ENCODE peak calls at places on chromosomes 3 and 15, in eight cellular contexts. H is sigmoid colon, B is progenitor cell of endocrine pancreas, Y is body of pancreas, W is neural progenitor cell, J is breast epithelium, X is coronary artery, A is endothelial cell. E is an unnamed sample.

GRCh38 chr15:82810061-82810862 is 834 bp downstream of the WHAMM start:
- DNase-seq in J (no peak), Y (peak), A (peak), B (peak), X (no peak), W (peak), H (peak), E (peak)

GRCh38 chr3:14947105-14947885 is at the start of gene NR2C2:
- DNase-seq in X (peak), W (peak), A (peak), H (peak), J (peak), B (peak), Y (peak), E (peak)

GRCh38 chr3:146747928-146748327 is 142.8 kb upstream of the PLSCR5 start:
- DNase-seq in X (no peak), H (no peak), B (no peak), J (no peak), W (no peak), A (no peak), Y (no peak), E (no peak)

GRCh38 chr3:188776447-188776846 is 395.3 kb upstream of the TPRG1 start:
- DNase-seq in Y (no peak), H (no peak), W (peak), J (no peak), X (no peak), A (no peak), B (no peak), E (no peak)

GRCh38 chr15:91032919-91033803 is 10.8 kb upstream of the VPS33B start:
- DNase-seq in X (no peak), J (peak), Y (peak), W (peak), H (no peak), B (peak), A (peak), E (peak)

GRCh38 chr3:197028711-197029510 is 706 bp downstream of the MELTF start:
- DNase-seq in B (no peak), X (no peak), Y (no peak), H (no peak), A (no peak), W (peak), J (no peak), E (peak)

GRCh38 chr15:101135532-101136166 is 116.2 kb downstream of the CHSY1 start:
- DNase-seq in J (no peak), A (no peak), H (no peak), B (no peak), X (no peak), Y (no peak), W (no peak), E (no peak)

GRCh38 chr3:102206506-102207145 is 228.2 kb upstream of the ZPLD1 start:
- DNase-seq in B (no peak), W (no peak), H (peak), Y (peak), J (no peak), A (no peak), X (no peak), E (no peak)

GRCh38 chr3:188170461-188171459 is 16.8 kb downstream of the LPP start:
- DNase-seq in B (no peak), X (no peak), J (no peak), Y (no peak), W (no peak), A (no peak), H (no peak), E (no peak)

GRCh38 chr3:177162742-177163141 is 34.5 kb downstream of the TBL1XR1 start:
- DNase-seq in X (no peak), A (no peak), W (no peak), H (no peak), Y (no peak), J (no peak), B (no peak), E (no peak)

GRCh38 chr15:66212471-66212870 is 41.1 kb downstream of the MEGF11 start:
- DNase-seq in B (no peak), A (no peak), H (peak), Y (no peak), W (no peak), J (no peak), X (no peak), E (no peak)

GRCh38 chr15:100869151-100869999 is 10.3 kb upstream of the ALDH1A3 start:
- DNase-seq in B (no peak), H (no peak), W (peak), J (no peak), X (no peak), Y (no peak), A (peak), E (peak)

GRCh38 chr15:60800729-60801072 is 321.8 kb upstream of the ICE2 start:
- DNase-seq in X (no peak), H (no peak), W (no peak), B (no peak), J (no peak), Y (no peak), A (no peak), E (no peak)

GRCh38 chr3:8938021-8938420 is 25.3 kb downstream of the RAD18 start:
- DNase-seq in X (no peak), B (no peak), J (no peak), A (no peak), H (no peak), W (peak), Y (no peak), E (no peak)

GRCh38 chr3:38314767-38315487 is 31.7 kb upstream of the XYLB start:
- DNase-seq in H (no peak), J (no peak), W (peak), X (no peak), Y (no peak), A (no peak), B (no peak), E (no peak)

GRCh38 chr3:126959921-126960603 is 22.9 kb upstream of the PLXNA1 start:
- DNase-seq in X (no peak), H (peak), W (peak), Y (no peak), B (no peak), J (peak), A (peak), E (peak)

GRCh38 chr3:85790445-85791030 is 831.7 kb downstream of the CADM2 start:
- DNase-seq in X (no peak), A (no peak), B (no peak), J (no peak), Y (peak), H (no peak), W (peak), E (peak)

GRCh38 chr3:98977520-98977919 is 76.0 kb upstream of the DCBLD2 start:
- DNase-seq in B (no peak), X (no peak), J (no peak), Y (no peak), H (no peak), W (no peak), A (no peak), E (no peak)

GRCh38 chr3:16311960-16312451 is 47.0 kb downstream of the OXNAD1 start:
- DNase-seq in W (no peak), H (no peak), A (no peak), J (no peak), X (no peak), Y (no peak), B (no peak), E (no peak)

GRCh38 chr3:171183042-171183441 is 156.5 kb upstream of the SLC2A2 start:
- DNase-seq in B (no peak), Y (peak), X (no peak), W (no peak), H (no peak), A (peak), J (no peak), E (no peak)

GRCh38 chr3:43286886-43287301 is 554 bp downstream of the SNRK start:
- DNase-seq in A (peak), W (peak), B (peak), J (no peak), H (no peak), X (no peak), Y (no peak), E (peak)

GRCh38 chr3:112778298-112779008 is 68.2 kb downstream of the CD200R1L start:
- DNase-seq in A (no peak), H (no peak), Y (no peak), X (no peak), J (no peak), W (no peak), B (no peak), E (no peak)

GRCh38 chr3:42256135-42256819 is 9.7 kb downstream of the CCK start:
- DNase-seq in X (no peak), H (no peak), B (no peak), J (no peak), W (no peak), A (no peak), Y (no peak), E (no peak)

GRCh38 chr3:190307164-190307545 is 15.1 kb downstream of the CLDN1 start:
- DNase-seq in H (no peak), A (no peak), Y (peak), X (no peak), B (no peak), J (no peak), W (no peak), E (no peak)

GRCh38 chr3:63950698-63951097 is 38.5 kb upstream of the SCAANT1 start:
- DNase-seq in W (no peak), X (no peak), J (no peak), Y (no peak), B (no peak), H (no peak), A (no peak), E (no peak)

GRCh38 chr3:195039180-195039843 is 231.6 kb downstream of the XXYLT1 start:
- DNase-seq in W (no peak), J (peak), B (no peak), Y (no peak), A (no peak), H (no peak), X (no peak), E (no peak)

GRCh38 chr3:44039006-44039405 is 202.7 kb upstream of the TOPAZ1 start:
- DNase-seq in H (no peak), A (no peak), Y (no peak), W (no peak), J (no peak), B (no peak), X (no peak), E (no peak)

GRCh38 chr15:61762682-61763081 is 297.6 kb downstream of the VPS13C start:
- DNase-seq in W (no peak), X (no peak), B (no peak), J (no peak), Y (no peak), H (no peak), A (no peak), E (no peak)

GRCh38 chr3:126849768-126850167 is 133.1 kb upstream of the PLXNA1 start:
- DNase-seq in J (no peak), X (no peak), Y (no peak), B (no peak), A (no peak), W (no peak), H (peak), E (no peak)

GRCh38 chr3:27724459-27725197 is 2.5 kb upstream of the EOMES start:
- DNase-seq in B (no peak), W (peak), Y (no peak), H (no peak), J (no peak), A (no peak), X (no peak), E (no peak)

GRCh38 chr15:73697033-73697467 is 12.9 kb downstream of the CD276 start:
- DNase-seq in J (no peak), X (no peak), Y (peak), W (peak), B (no peak), A (peak), H (peak), E (peak)

GRCh38 chr3:49716691-49717538 is 2.6 kb downstream of the AMIGO3 start:
- DNase-seq in H (peak), J (peak), Y (peak), B (no peak), X (peak), A (no peak), W (no peak), E (no peak)

GRCh38 chr15:77617507-77618285 is 15.0 kb downstream of the LINGO1 start:
- DNase-seq in B (peak), J (no peak), A (peak), X (no peak), Y (no peak), H (no peak), W (no peak), E (no peak)

GRCh38 chr3:99319450-99319849 is 318.9 kb upstream of the COL8A1 start:
- DNase-seq in A (no peak), H (no peak), B (no peak), Y (no peak), J (no peak), X (no peak), W (no peak), E (no peak)

GRCh38 chr3:41247590-41247989 is 48.3 kb downstream of the CTNNB1 start:
- DNase-seq in H (no peak), A (no peak), Y (no peak), X (no peak), W (no peak), B (no peak), J (no peak), E (no peak)

GRCh38 chr15:30992465-30992864 is 1.0 kb upstream of the MTMR10 start:
- DNase-seq in B (no peak), X (no peak), J (no peak), A (no peak), W (no peak), H (no peak), Y (no peak), E (no peak)

GRCh38 chr15:30992073-30992363 is 590 bp upstream of the MTMR10 start:
- DNase-seq in Y (no peak), H (no peak), A (no peak), B (no peak), J (no peak), X (no peak), W (no peak), E (no peak)

GRCh38 chr15:30990451-30991300 is 752 bp downstream of the MTMR10 start:
- DNase-seq in J (peak), W (peak), B (no peak), X (no peak), Y (no peak), A (no peak), H (no peak), E (no peak)

GRCh38 chr15:30991301-30992072 is at the start of gene MTMR10:
- DNase-seq in H (peak), Y (peak), B (peak), W (peak), X (peak), J (peak), A (peak), E (peak)

DNA sequence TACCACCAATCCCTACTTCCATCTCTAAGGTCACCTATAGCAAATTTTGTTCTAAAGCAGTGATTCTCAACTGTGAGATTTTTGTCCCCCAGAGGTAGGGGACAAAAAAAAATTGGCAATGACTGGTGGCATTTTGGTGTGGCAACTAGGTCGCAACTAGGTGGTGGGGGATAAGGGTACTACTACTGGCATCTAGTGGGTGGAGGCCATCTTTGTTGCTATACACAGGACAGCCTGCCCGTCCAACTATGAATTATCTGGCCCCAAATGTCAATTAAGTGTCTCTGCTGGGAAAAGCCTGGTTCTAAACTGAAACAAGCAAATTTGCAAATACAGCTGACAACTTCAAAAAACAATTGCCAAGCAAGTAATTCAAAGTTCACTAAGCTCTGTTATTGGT is 1.4 kb downstream of the MTMR10 start:
- DNase-seq in W (no peak), H (no peak), X (no peak), J (no peak), A (no peak), B (no peak), Y (no peak), E (no peak)
- TF ChIP-seq CTCF in W (no peak), H (no peak), X (no peak), J (no peak), A (no peak), B (no peak), Y (peak), E (no peak)

DNA sequence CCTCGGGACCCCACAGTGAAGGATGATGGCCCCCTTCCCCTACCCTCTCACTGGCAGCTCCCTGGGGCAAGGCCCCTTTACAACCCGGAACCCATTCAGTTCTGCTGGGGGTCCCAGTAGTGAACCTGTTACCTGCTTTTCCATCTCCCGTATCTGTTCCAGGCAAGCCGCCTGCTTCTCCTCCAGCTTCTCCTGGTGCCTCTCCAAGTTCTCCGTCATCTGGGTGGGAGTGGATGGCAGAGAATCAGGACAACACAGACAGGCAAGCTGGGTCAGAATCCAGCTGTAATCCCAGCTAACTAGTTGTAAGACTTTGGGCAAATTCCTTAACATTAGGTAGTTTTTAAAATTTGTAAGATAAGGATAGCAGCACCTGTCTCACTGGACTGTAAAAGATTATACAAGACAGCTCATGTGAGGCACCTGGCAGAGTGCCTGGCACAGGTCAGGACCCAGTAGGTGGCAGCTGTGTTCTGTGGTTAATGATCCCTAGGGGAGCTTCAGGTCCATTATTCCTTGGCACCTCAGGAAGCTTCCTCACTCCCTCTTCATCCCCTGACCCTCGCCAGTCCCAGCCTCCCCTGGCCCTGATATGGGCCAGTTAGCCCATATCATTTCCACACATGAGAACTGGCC is 6.4 kb upstream of the ANKRD63 start:
- DNase-seq in J (no peak), B (no peak), X (no peak), W (no peak), H (no peak), A (no peak), Y (peak), E (no peak)
- TF ChIP-seq CTCF in J (no peak), B (no peak), X (no peak), W (no peak), H (no peak), A (no peak), Y (peak), E (no peak)

DNA sequence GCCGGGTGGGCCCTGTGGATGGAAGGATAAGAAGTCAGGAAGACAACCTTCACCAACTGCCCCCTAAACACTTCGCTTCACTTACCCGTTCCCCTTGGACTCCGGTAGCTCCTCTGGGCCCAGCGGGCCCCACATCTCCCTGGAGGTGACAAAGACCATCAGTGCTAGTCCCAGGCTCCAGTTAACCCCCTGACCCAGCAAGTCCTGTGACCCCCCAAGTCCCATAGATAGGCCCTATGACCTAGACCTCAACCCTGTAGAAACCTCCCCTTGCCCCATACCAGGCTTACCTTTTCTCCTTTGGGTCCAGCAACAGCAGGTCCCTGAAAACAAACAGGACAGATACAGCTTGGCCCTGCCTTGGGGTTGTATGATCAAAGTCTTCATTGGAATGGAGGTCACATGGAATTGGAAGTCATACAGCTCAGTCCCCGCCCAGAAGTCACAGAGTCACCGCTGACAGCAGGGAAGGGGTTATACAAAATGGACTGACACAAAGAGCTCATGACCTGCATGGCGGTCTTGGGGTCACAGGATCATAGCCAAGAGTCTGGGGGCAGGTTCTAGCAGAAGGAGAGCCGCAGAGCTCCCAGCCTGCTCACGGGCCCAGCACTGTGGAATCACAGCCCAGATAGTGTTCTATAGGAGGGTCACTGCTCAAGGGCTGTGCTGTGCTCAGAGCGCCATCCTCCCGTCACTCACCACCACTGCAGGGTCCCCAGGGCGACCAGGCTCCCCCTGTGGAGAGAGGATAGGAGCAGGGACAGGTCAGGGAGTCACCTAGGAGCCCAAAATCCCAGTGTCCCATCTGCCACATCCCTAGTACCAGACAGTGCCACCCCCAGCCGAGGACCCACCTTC is 13.3 kb downstream of the COL7A1 start:
- DNase-seq in A (no peak), B (no peak), X (no peak), H (no peak), Y (no peak), W (no peak), J (no peak), E (no peak)
- TF ChIP-seq CTCF in A (no peak), B (no peak), X (no peak), H (no peak), Y (no peak), W (no peak), J (no peak), E (no peak)

GRCh38 chr15:59294574-59294960 is 78.1 kb downstream of the MYO1E start:
- DNase-seq in W (no peak), Y (no peak), J (no peak), X (no peak), H (no peak), A (no peak), B (no peak), E (no peak)

GRCh38 chr15:59292393-59292792 is 80.3 kb downstream of the MYO1E start:
- DNase-seq in J (no peak), X (no peak), B (no peak), Y (peak), A (peak), W (peak), H (no peak), E (no peak)

GRCh38 chr15:59291214-59291551 is 81.5 kb downstream of the MYO1E start:
- DNase-seq in Y (no peak), B (no peak), X (no peak), A (no peak), W (no peak), J (no peak), H (no peak), E (no peak)

GRCh38 chr15:59289574-59289973 is 82.9 kb downstream of the LDHAL6B start:
- DNase-seq in H (no peak), X (no peak), Y (no peak), W (no peak), J (no peak), B (no peak), A (no peak), E (no peak)

DNA sequence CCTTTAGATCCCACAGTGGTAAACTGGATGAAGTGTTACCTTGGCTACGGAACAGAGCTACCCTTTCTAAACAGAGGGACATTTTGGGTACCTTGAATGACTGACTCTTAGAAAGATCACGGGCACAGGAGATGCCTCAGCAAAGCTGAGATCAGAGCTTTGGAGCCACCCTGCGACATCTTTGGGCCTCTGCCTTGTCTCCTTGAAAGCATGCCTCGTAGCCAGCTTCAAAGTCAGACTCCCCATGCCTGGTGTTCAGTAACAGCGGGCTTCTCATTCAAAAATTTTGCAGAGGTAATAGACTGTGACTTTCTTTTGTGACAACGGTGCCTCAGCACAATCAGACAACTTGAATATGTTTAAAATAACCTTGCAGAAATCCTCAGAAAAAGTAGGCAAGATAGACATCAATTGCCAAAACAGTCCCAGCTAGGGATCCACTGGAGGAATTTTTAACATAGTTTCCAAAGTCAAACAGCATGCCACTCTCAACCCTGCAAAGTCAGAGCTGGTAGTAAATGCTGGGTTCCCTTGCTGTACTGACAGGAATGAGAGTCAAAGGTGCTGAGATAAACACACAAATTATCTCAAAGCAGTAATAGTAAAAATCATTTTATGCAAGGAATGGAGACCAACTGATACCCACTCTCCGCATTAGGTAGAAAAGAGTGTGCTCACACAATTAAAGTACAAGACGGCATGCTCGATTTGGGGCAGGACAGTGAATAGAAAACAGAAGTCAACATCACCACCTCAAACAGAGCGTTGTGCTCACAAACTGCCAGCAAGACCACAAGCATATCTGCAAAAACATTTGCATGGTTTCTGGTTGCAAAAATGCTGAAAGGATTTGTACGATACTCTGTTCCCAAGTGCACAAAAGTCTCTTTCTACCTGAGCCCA is 82.1 kb downstream of the MYO1E start:
- DNase-seq in H (no peak), A (no peak), B (no peak), X (no peak), Y (no peak), J (no peak), W (no peak), E (no peak)
- TF ChIP-seq CTCF in H (no peak), A (no peak), B (no peak), X (no peak), Y (no peak), J (no peak), W (no peak), E (no peak)